ENCODE peak calls at places on chromosomes 1 and 21, in ten cellular contexts. One of them, this sample, is unnamed.

GRCh38 chr1:26705788-26706237 is 10.0 kb downstream of the ARID1A start:
- DNase-seq in ovary: no peak
- DNase-seq in retinal pigment epithelial cell: no peak
- DNase-seq in cardiac fibroblast: peak; percentile 80
- DNase-seq in brain microvascular endothelial cell: peak; percentile 70
- DNase-seq in IMR-90: peak; percentile 92
- DNase-seq in CD8-positive, alpha-beta memory T cell: no peak
- DNase-seq in stomach: no peak
- DNase-seq in heart right ventricle: no peak
- DNase-seq in DND-41: no peak
- DNase-seq in this sample: peak; percentile 87

GRCh38 chr1:204426035-204426436 is 14.4 kb upstream of the PPP1R15B start:
- DNase-seq in DND-41: no peak
- DNase-seq in IMR-90: peak; percentile 89
- DNase-seq in heart right ventricle: no peak
- DNase-seq in brain microvascular endothelial cell: peak; percentile 66
- DNase-seq in retinal pigment epithelial cell: no peak
- DNase-seq in ovary: no peak
- DNase-seq in CD8-positive, alpha-beta memory T cell: no peak
- DNase-seq in cardiac fibroblast: peak; percentile 71
- DNase-seq in stomach: peak; percentile 21
- DNase-seq in this sample: peak; percentile 44

GRCh38 chr1:26747048-26747447 is 40.7 kb upstream of the PIGV start:
- DNase-seq in ovary: no peak
- DNase-seq in retinal pigment epithelial cell: no peak
- DNase-seq in CD8-positive, alpha-beta memory T cell: no peak
- DNase-seq in brain microvascular endothelial cell: no peak
- DNase-seq in IMR-90: no peak
- DNase-seq in cardiac fibroblast: no peak
- DNase-seq in heart right ventricle: no peak
- DNase-seq in DND-41: no peak
- DNase-seq in stomach: no peak
- DNase-seq in this sample: no peak

GRCh38 chr21:42228709-42229220 is 9.8 kb downstream of the ABCG1 start:
- DNase-seq in cardiac fibroblast: no peak
- DNase-seq in brain microvascular endothelial cell: no peak
- DNase-seq in IMR-90: no peak
- DNase-seq in retinal pigment epithelial cell: no peak
- DNase-seq in stomach: no peak
- DNase-seq in CD8-positive, alpha-beta memory T cell: no peak
- DNase-seq in DND-41: no peak
- DNase-seq in ovary: no peak
- DNase-seq in heart right ventricle: no peak
- DNase-seq in this sample: no peak

GRCh38 chr1:36100376-36100775 is 11.7 kb downstream of the ADPRS start:
- DNase-seq in ovary: no peak
- DNase-seq in IMR-90: no peak
- DNase-seq in cardiac fibroblast: no peak
- DNase-seq in CD8-positive, alpha-beta memory T cell: no peak
- DNase-seq in DND-41: no peak
- DNase-seq in heart right ventricle: no peak
- DNase-seq in brain microvascular endothelial cell: no peak
- DNase-seq in retinal pigment epithelial cell: no peak
- DNase-seq in stomach: no peak
- DNase-seq in this sample: no peak

GRCh38 chr1:5750186-5751170 is 241.7 kb downstream of the NPHP4 start:
- DNase-seq in DND-41: no peak
- DNase-seq in IMR-90: no peak
- DNase-seq in cardiac fibroblast: no peak
- DNase-seq in brain microvascular endothelial cell: no peak
- DNase-seq in stomach: no peak
- DNase-seq in CD8-positive, alpha-beta memory T cell: no peak
- DNase-seq in heart right ventricle: no peak
- DNase-seq in ovary: no peak
- DNase-seq in retinal pigment epithelial cell: no peak
- DNase-seq in this sample: no peak

GRCh38 chr1:159918918-159919195 is 6.5 kb downstream of the TAGLN2 start:
- DNase-seq in IMR-90: no peak
- DNase-seq in ovary: no peak
- DNase-seq in brain microvascular endothelial cell: no peak
- DNase-seq in stomach: no peak
- DNase-seq in DND-41: no peak
- DNase-seq in retinal pigment epithelial cell: no peak
- DNase-seq in heart right ventricle: no peak
- DNase-seq in CD8-positive, alpha-beta memory T cell: no peak
- DNase-seq in cardiac fibroblast: no peak
- DNase-seq in this sample: no peak

GRCh38 chr1:152185544-152186391 is 26.7 kb upstream of the RPTN start:
- DNase-seq in brain microvascular endothelial cell: peak; percentile 75
- DNase-seq in IMR-90: peak; percentile 64
- DNase-seq in stomach: peak; percentile 29
- DNase-seq in retinal pigment epithelial cell: no peak
- DNase-seq in cardiac fibroblast: peak; percentile 82
- DNase-seq in CD8-positive, alpha-beta memory T cell: peak; percentile 64
- DNase-seq in DND-41: peak; percentile 49
- DNase-seq in heart right ventricle: no peak
- DNase-seq in ovary: no peak
- DNase-seq in this sample: peak; percentile 68

GRCh38 chr1:229563241-229563640 is 4.7 kb upstream of the ABCB10 start:
- DNase-seq in brain microvascular endothelial cell: no peak
- DNase-seq in IMR-90: no peak
- DNase-seq in DND-41: no peak
- DNase-seq in retinal pigment epithelial cell: no peak
- DNase-seq in heart right ventricle: no peak
- DNase-seq in CD8-positive, alpha-beta memory T cell: no peak
- DNase-seq in ovary: no peak
- DNase-seq in cardiac fibroblast: no peak
- DNase-seq in stomach: no peak
- DNase-seq in this sample: no peak

GRCh38 chr1:153549741-153550397 is 811 bp upstream of the S100A3 start:
- DNase-seq in ovary: no peak
- DNase-seq in brain microvascular endothelial cell: no peak
- DNase-seq in CD8-positive, alpha-beta memory T cell: no peak
- DNase-seq in heart right ventricle: no peak
- DNase-seq in retinal pigment epithelial cell: no peak
- DNase-seq in DND-41: no peak
- DNase-seq in cardiac fibroblast: no peak
- DNase-seq in stomach: no peak
- DNase-seq in IMR-90: no peak
- DNase-seq in this sample: no peak

GRCh38 chr1:64519921-64520320 is 50.0 kb downstream of the CACHD1 start:
- DNase-seq in IMR-90: peak; percentile 56
- DNase-seq in retinal pigment epithelial cell: no peak
- DNase-seq in stomach: peak; percentile 43
- DNase-seq in brain microvascular endothelial cell: peak; percentile 85
- DNase-seq in ovary: no peak
- DNase-seq in CD8-positive, alpha-beta memory T cell: no peak
- DNase-seq in cardiac fibroblast: peak; percentile 71
- DNase-seq in heart right ventricle: no peak
- DNase-seq in DND-41: no peak
- DNase-seq in this sample: peak; percentile 43

DNA sequence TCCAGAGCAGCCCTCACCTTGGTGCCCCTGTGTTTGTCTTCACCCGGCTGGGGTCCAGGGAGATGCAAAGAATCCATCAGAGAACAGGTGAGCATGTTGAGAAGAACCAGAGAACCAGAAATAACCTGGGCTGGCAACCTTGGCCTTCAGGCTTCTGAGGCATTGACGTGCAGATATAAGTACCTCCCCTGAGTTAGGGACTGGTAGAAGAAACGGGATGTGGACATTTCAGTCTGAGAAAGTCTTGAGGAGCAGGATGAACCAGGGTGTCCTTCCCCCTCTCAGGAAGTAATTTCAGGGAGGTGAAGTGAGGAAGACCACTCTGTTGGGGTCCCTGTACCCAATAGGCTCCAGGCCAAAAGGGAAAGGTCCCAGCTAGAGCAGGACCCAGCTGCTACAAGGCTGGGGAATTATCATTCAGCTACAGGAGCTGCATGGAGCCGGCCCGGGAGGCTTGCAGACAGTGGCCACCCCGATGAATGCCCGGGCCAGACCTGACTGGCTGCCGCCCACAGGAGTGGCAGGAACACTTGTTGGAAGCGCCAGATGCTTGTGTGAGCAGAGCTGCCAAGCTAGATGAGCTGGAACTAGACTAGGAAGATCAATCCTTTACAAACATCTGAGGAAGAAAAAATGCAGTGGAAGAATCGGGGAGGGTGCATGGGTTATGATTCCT is 1.7 kb upstream of the AURKAIP1 start:
- DNase-seq in ovary: no peak
- DNase-seq in brain microvascular endothelial cell: no peak
- DNase-seq in stomach: no peak
- DNase-seq in cardiac fibroblast: no peak
- DNase-seq in IMR-90: no peak
- DNase-seq in heart right ventricle: no peak
- DNase-seq in CD8-positive, alpha-beta memory T cell: no peak
- DNase-seq in DND-41: no peak
- DNase-seq in retinal pigment epithelial cell: no peak
- DNase-seq in this sample: no peak
- H3K4me3 ChIP-seq in ovary: no peak overlapping the region
- H3K4me3 ChIP-seq in brain microvascular endothelial cell: no peak overlapping the region
- H3K4me3 ChIP-seq in stomach: no peak overlapping the region
- H3K4me3 ChIP-seq in cardiac fibroblast: no peak overlapping the region
- H3K4me3 ChIP-seq in IMR-90: no peak overlapping the region
- H3K4me3 ChIP-seq in heart right ventricle: no peak overlapping the region
- H3K4me3 ChIP-seq in CD8-positive, alpha-beta memory T cell: no peak overlapping the region
- H3K4me3 ChIP-seq in DND-41: peak overlapping the region; percentile 94
- H3K4me3 ChIP-seq in retinal pigment epithelial cell: no peak overlapping the region
- H3K4me3 ChIP-seq in this sample: no peak overlapping the region

GRCh38 chr1:179881642-179882252 is 338 bp upstream of the TOR1AIP1 start:
- DNase-seq in stomach: peak; percentile 80
- DNase-seq in heart right ventricle: no peak
- DNase-seq in IMR-90: peak; percentile 92
- DNase-seq in ovary: no peak
- DNase-seq in CD8-positive, alpha-beta memory T cell: no peak
- DNase-seq in cardiac fibroblast: no peak
- DNase-seq in retinal pigment epithelial cell: peak; percentile 82
- DNase-seq in DND-41: no peak
- DNase-seq in brain microvascular endothelial cell: peak; percentile 84
- DNase-seq in this sample: peak; percentile 96

GRCh38 chr1:179883739-179884138 is 1.7 kb downstream of the TOR1AIP1 start:
- DNase-seq in ovary: no peak
- DNase-seq in IMR-90: peak; percentile 42
- DNase-seq in heart right ventricle: no peak
- DNase-seq in CD8-positive, alpha-beta memory T cell: peak; percentile 76
- DNase-seq in stomach: no peak
- DNase-seq in retinal pigment epithelial cell: no peak
- DNase-seq in DND-41: no peak
- DNase-seq in cardiac fibroblast: peak; percentile 49
- DNase-seq in brain microvascular endothelial cell: no peak
- DNase-seq in this sample: peak; percentile 30

GRCh38 chr1:179879797-179880196 is 2.2 kb upstream of the TOR1AIP2 start:
- DNase-seq in heart right ventricle: no peak
- DNase-seq in CD8-positive, alpha-beta memory T cell: no peak
- DNase-seq in ovary: no peak
- DNase-seq in IMR-90: no peak
- DNase-seq in DND-41: no peak
- DNase-seq in brain microvascular endothelial cell: no peak
- DNase-seq in cardiac fibroblast: no peak
- DNase-seq in stomach: no peak
- DNase-seq in retinal pigment epithelial cell: no peak
- DNase-seq in this sample: no peak

GRCh38 chr1:179883040-179883501 is 986 bp downstream of the TOR1AIP1 start:
- DNase-seq in stomach: peak; percentile 35
- DNase-seq in brain microvascular endothelial cell: no peak
- DNase-seq in ovary: no peak
- DNase-seq in heart right ventricle: no peak
- DNase-seq in IMR-90: no peak
- DNase-seq in cardiac fibroblast: no peak
- DNase-seq in DND-41: peak; percentile 63
- DNase-seq in retinal pigment epithelial cell: no peak
- DNase-seq in CD8-positive, alpha-beta memory T cell: peak; percentile 69
- DNase-seq in this sample: no peak

GRCh38 chr1:179882253-179883039 is at the start of gene TOR1AIP1:
- DNase-seq in heart right ventricle: peak; percentile 98
- DNase-seq in ovary: peak; percentile 98
- DNase-seq in IMR-90: peak; percentile 97
- DNase-seq in stomach: peak; percentile 97
- DNase-seq in CD8-positive, alpha-beta memory T cell: peak; percentile 99
- DNase-seq in brain microvascular endothelial cell: peak; percentile 95
- DNase-seq in retinal pigment epithelial cell: peak; percentile 91
- DNase-seq in cardiac fibroblast: peak; percentile 98
- DNase-seq in DND-41: peak; percentile 98
- DNase-seq in this sample: peak; percentile 99
- H3K4me3 ChIP-seq in heart right ventricle: peak within 1 kb of the TSS; percentile 77
- H3K4me3 ChIP-seq in ovary: peak within 1 kb of the TSS; percentile 65
- H3K4me3 ChIP-seq in IMR-90: peak within 1 kb of the TSS; percentile 68
- H3K4me3 ChIP-seq in stomach: peak within 1 kb of the TSS; percentile 80
- H3K4me3 ChIP-seq in CD8-positive, alpha-beta memory T cell: peak within 1 kb of the TSS; percentile 98
- H3K4me3 ChIP-seq in brain microvascular endothelial cell: peak within 1 kb of the TSS; percentile 89
- H3K4me3 ChIP-seq in retinal pigment epithelial cell: peak within 1 kb of the TSS; percentile 84
- H3K4me3 ChIP-seq in cardiac fibroblast: peak within 1 kb of the TSS; percentile 80
- H3K4me3 ChIP-seq in DND-41: peak within 1 kb of the TSS; percentile 86
- H3K4me3 ChIP-seq in this sample: peak within 1 kb of the TSS; percentile 91

DNA sequence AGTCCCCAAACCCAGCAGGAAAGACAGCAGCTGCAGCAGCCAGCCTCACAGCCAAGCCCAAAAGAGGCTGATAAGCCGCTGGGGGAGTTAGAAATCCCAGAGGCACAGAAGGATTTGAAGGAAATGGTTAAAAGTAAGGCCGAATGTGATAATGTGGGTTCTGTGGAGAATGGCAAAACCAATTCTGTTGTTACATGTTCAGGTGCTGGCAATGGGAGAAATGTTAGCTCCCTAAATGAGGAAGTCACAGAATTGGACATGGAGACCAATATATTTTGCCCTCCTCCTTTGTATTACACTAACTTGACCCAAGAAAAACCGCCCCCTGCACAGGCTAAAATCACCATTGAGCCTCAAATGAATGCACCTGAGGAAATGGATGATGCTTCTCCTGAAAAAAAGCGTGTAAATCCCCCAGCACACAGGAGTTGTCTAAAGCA is 875 bp downstream of the MAP10 start:
- DNase-seq in cardiac fibroblast: no peak
- DNase-seq in brain microvascular endothelial cell: no peak
- DNase-seq in ovary: no peak
- DNase-seq in retinal pigment epithelial cell: no peak
- DNase-seq in IMR-90: no peak
- DNase-seq in heart right ventricle: no peak
- DNase-seq in stomach: no peak
- DNase-seq in CD8-positive, alpha-beta memory T cell: no peak
- DNase-seq in DND-41: no peak
- DNase-seq in this sample: no peak
- H3K4me3 ChIP-seq in cardiac fibroblast: peak overlapping the region; percentile 68
- H3K4me3 ChIP-seq in brain microvascular endothelial cell: peak overlapping the region; percentile 73
- H3K4me3 ChIP-seq in ovary: peak overlapping the region; percentile 89
- H3K4me3 ChIP-seq in retinal pigment epithelial cell: peak overlapping the region; percentile 66
- H3K4me3 ChIP-seq in IMR-90: peak overlapping the region; percentile 55
- H3K4me3 ChIP-seq in heart right ventricle: peak overlapping the region; percentile 78
- H3K4me3 ChIP-seq in stomach: peak overlapping the region; percentile 65
- H3K4me3 ChIP-seq in CD8-positive, alpha-beta memory T cell: peak overlapping the region; percentile 71
- H3K4me3 ChIP-seq in DND-41: peak overlapping the region; percentile 79
- H3K4me3 ChIP-seq in this sample: peak overlapping the region; percentile 60

DNA sequence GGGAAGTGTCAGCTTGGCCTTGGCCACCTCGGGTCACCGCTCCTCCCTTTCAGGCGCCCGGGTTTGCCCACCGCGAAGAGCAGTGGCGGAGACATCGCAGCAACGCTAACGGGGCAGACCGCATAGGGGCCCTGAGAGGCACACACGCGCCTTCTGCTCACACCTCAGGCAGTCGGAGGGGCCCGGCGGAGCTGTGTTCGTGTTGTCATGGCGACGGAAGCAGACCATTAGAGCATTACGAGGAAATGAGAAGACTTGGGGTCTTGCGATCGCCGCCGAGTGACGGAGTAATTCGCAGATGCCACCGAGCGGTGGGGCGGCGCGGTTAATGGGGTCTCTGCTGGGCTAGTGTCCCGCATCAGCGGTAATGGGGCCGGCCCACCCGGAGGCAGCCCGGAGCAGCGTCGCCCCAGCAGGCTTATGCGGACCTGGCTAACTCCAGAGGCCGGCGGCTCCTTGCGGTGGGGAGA is 144.1 kb downstream of the TNR start:
- DNase-seq in ovary: no peak
- DNase-seq in cardiac fibroblast: no peak
- DNase-seq in IMR-90: no peak
- DNase-seq in brain microvascular endothelial cell: no peak
- DNase-seq in CD8-positive, alpha-beta memory T cell: no peak
- DNase-seq in stomach: no peak
- DNase-seq in DND-41: no peak
- DNase-seq in retinal pigment epithelial cell: no peak
- DNase-seq in heart right ventricle: no peak
- DNase-seq in this sample: no peak
- H3K4me3 ChIP-seq in ovary: no peak overlapping the region
- H3K4me3 ChIP-seq in cardiac fibroblast: no peak overlapping the region
- H3K4me3 ChIP-seq in IMR-90: no peak overlapping the region
- H3K4me3 ChIP-seq in brain microvascular endothelial cell: no peak overlapping the region
- H3K4me3 ChIP-seq in CD8-positive, alpha-beta memory T cell: no peak overlapping the region
- H3K4me3 ChIP-seq in stomach: no peak overlapping the region
- H3K4me3 ChIP-seq in DND-41: no peak overlapping the region
- H3K4me3 ChIP-seq in retinal pigment epithelial cell: no peak overlapping the region
- H3K4me3 ChIP-seq in heart right ventricle: no peak overlapping the region
- H3K4me3 ChIP-seq in this sample: no peak overlapping the region

This sample was measured in astrocyte of the spinal cord.